ENCODE peak calls at places on chromosomes 12 and 14, in five cellular contexts. A, W, Q, N and F are unnamed samples.
A peak's percentile ranks its signal among the peaks of the same experiment; 100 is the strongest.

GRCh38 chr14:38994721-38995120 is 108.3 kb downstream of the SEC23A start:
- DNase-seq in W (no peak), A (no peak), N (no peak), Q (no peak), F (no peak)

GRCh38 chr12:104108755-104109445 is 29.1 kb downstream of the NFYB start:
- DNase-seq in W (peak; percentile 78), A (peak; percentile 94), Q (peak; percentile 82), N (peak; percentile 82), F (peak; percentile 66)

GRCh38 chr12:86727151-86727550 is 471.0 kb upstream of the MGAT4C start:
- DNase-seq in A (peak; percentile 60), W (peak; percentile 76), Q (no peak), N (peak; percentile 48), F (peak; percentile 5)

GRCh38 chr12:115950959-115951358 is 326.5 kb downstream of the MED13L start:
- DNase-seq in A (no peak), W (no peak), N (no peak), Q (no peak), F (no peak)

GRCh38 chr12:64806593-64806992 is 17.9 kb upstream of the TBC1D30 start:
- DNase-seq in N (peak; percentile 64), W (peak; percentile 49), Q (no peak), A (peak; percentile 94), F (no peak)

GRCh38 chr12:68890701-68891113 is 42.3 kb downstream of the CPM start:
- DNase-seq in Q (no peak), N (no peak), A (no peak), W (no peak), F (no peak)

GRCh38 chr12:93333828-93334227 is 43.9 kb upstream of the NUDT4 start:
- DNase-seq in A (no peak), Q (no peak), N (no peak), W (no peak), F (no peak)

GRCh38 chr12:98868076-98868475 is 223.0 kb downstream of the APAF1 start:
- DNase-seq in Q (no peak), A (no peak), W (no peak), N (no peak), F (no peak)

GRCh38 chr12:101877816-101878811 is 734 bp downstream of the DRAM1 start:
- DNase-seq in Q (peak; percentile 47), A (peak; percentile 18), W (peak; percentile 36), N (peak; percentile 34), F (peak; percentile 26)

GRCh38 chr14:94328196-94328595 is 5.1 kb upstream of the SERPINA6 start:
- DNase-seq in N (no peak), W (no peak), A (no peak), Q (no peak), F (no peak)

GRCh38 chr12:84497819-84498218 is 414.8 kb downstream of the SLC6A15 start:
- DNase-seq in N (peak; percentile 37), A (peak; percentile 25), Q (no peak), W (peak; percentile 5), F (no peak)

GRCh38 chr12:25741917-25742316 is 188.8 kb upstream of the LMNTD1 start:
- DNase-seq in A (no peak), W (no peak), Q (no peak), N (no peak), F (no peak)

GRCh38 chr12:96427269-96427729 is 27.1 kb upstream of the CDK17 start:
- DNase-seq in W (peak; percentile 100), N (peak; percentile 100), A (peak; percentile 97), Q (peak; percentile 85), F (peak; percentile 90)

GRCh38 chr12:99916555-99916954 is 68.2 kb downstream of the ANKS1B start:
- DNase-seq in Q (no peak), N (peak; percentile 2), A (peak; percentile 69), W (peak; percentile 4), F (no peak)

GRCh38 chr12:98572010-98572409 is 21.5 kb upstream of the SLC25A3 start:
- DNase-seq in A (no peak), Q (no peak), W (no peak), N (peak; percentile 9), F (no peak)

GRCh38 chr12:30026621-30027234 is 243.0 kb upstream of the TMTC1 start:
- DNase-seq in N (peak; percentile 90), A (peak; percentile 80), W (peak; percentile 94), Q (no peak), F (peak; percentile 18)

GRCh38 chr12:96063046-96063445 is 27.7 kb upstream of the LTA4H start:
- DNase-seq in W (peak; percentile 22), A (peak; percentile 40), Q (no peak), N (peak; percentile 59), F (no peak)

GRCh38 chr14:64234877-64235651 is 59.1 kb downstream of the ESR2 start:
- DNase-seq in Q (no peak), A (peak; percentile 85), N (peak; percentile 58), W (peak; percentile 67), F (peak; percentile 31)

GRCh38 chr14:24960816-24961215 is 89.1 kb downstream of the STXBP6 start:
- DNase-seq in W (peak; percentile 55), N (no peak), Q (no peak), A (no peak), F (no peak)

GRCh38 chr12:128644664-128645296 is 179.0 kb downstream of the SLC15A4 start:
- DNase-seq in Q (peak; percentile 19), A (peak; percentile 45), N (no peak), W (no peak), F (no peak)

GRCh38 chr14:104610749-104611310 is 6.3 kb upstream of the TMEM179 start:
- DNase-seq in W (no peak), Q (no peak), A (no peak), N (no peak), F (no peak)

GRCh38 chr14:67773844-67774377 is 42.5 kb downstream of the ZFYVE26 start:
- DNase-seq in W (no peak), Q (no peak), N (no peak), A (peak; percentile 91), F (no peak)

GRCh38 chr14:21205026-21205677 is 49.3 kb upstream of the OR5AU1 start:
- DNase-seq in Q (no peak), W (no peak), N (no peak), A (no peak), F (no peak)

GRCh38 chr14:100524233-100524932 is 62.8 kb downstream of the BEGAIN start:
- DNase-seq in N (no peak), W (no peak), Q (no peak), A (no peak), F (no peak)

GRCh38 chr14:61644834-61645233 is 50.5 kb upstream of the HIF1A start:
- DNase-seq in N (no peak), Q (no peak), A (peak; percentile 53), W (peak; percentile 21), F (no peak)

GRCh38 chr14:66624319-66624937 is 116.5 kb downstream of the GPHN start:
- DNase-seq in Q (no peak), N (peak; percentile 83), A (peak; percentile 77), W (peak; percentile 56), F (peak; percentile 59)

GRCh38 chr14:23008836-23009235 is 1.1 kb downstream of the C14orf93 start:
- DNase-seq in N (no peak), A (peak; percentile 36), W (peak; percentile 29), Q (no peak), F (no peak)

GRCh38 chr14:39847191-39847590 is 415.0 kb upstream of the FBXO33 start:
- DNase-seq in A (peak; percentile 11), W (peak; percentile 59), N (no peak), Q (no peak), F (no peak)

GRCh38 chr14:21308479-21309237 is 28.8 kb downstream of the RPGRIP1 start:
- DNase-seq in W (peak; percentile 85), A (peak; percentile 81), Q (peak; percentile 57), N (peak; percentile 93), F (peak; percentile 61)

GRCh38 chr12:49462103-49462739 is 76.6 kb upstream of the KCNH3 start:
- DNase-seq in W (no peak), N (no peak), A (no peak), Q (no peak), F (no peak)

GRCh38 chr14:89040438-89041244 is 216.2 kb downstream of the TTC8 start:
- DNase-seq in W (peak; percentile 90), A (peak; percentile 90), Q (peak; percentile 87), N (peak; percentile 96), F (peak; percentile 90)

GRCh38 chr14:99779751-99780150 is 13.5 kb upstream of the EML1 start:
- DNase-seq in A (peak; percentile 90), N (no peak), Q (no peak), W (peak; percentile 74), F (no peak)

GRCh38 chr14:88181072-88181471 is 142.0 kb downstream of the KCNK10 start:
- DNase-seq in N (no peak), Q (no peak), A (peak; percentile 25), W (no peak), F (no peak)

GRCh38 chr12:108622425-108622824 is 11.3 kb downstream of the SELPLG start:
- DNase-seq in W (peak; percentile 42), A (no peak), N (peak; percentile 82), Q (no peak), F (no peak)

GRCh38 chr12:45638386-45638785 is 91.1 kb upstream of the ARID2 start:
- DNase-seq in N (no peak), A (no peak), Q (no peak), W (no peak), F (no peak)

DNA sequence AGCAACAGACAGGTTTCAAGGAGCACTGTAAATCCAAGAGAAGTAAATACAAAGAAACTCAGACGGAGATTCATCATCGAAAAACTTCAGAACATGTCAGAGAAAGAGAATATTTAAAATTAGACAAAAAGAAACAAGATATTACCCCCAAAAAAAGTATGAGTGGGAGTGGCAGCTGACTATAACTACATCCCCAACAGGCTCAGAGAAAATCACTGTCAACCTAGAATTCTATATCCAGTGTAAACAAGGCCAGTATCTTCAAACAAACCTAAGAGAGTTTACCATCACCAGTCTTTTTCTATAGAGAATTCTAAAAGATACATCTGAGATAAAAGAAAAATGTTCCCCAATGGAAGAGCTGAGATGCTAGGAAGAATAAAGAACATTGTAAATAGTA is 39.6 kb downstream of the CRY1 start:
- DNase-seq in N (no peak), A (no peak), W (no peak), Q (no peak), F (no peak)
- TF ChIP-seq CTCF in N (no peak), A (no peak), W (no peak), Q (no peak), F (no peak)

GRCh38 chr12:82877963-82878362 is 191.3 kb downstream of the TMTC2 start:
- DNase-seq in A (no peak), Q (no peak), W (no peak), N (no peak), F (no peak)
- H3K27ac ChIP-seq in A (no peak overlapping the region), Q (no peak overlapping the region), W (no peak overlapping the region), N (no peak overlapping the region), F (no peak overlapping the region)

GRCh38 chr12:4579305-4580097 is 17.5 kb downstream of the DYRK4 start:
- DNase-seq in A (peak; percentile 5), Q (no peak), W (no peak), N (peak; percentile 22), F (no peak)
- TF ChIP-seq CTCF in A (no peak), Q (no peak), W (peak; percentile 29), N (no peak), F (no peak)

GRCh38 chr14:52840916-52841315 is 49.5 kb upstream of the GNPNAT1 start:
- DNase-seq in N (peak; percentile 53), Q (no peak), A (peak; percentile 72), W (peak; percentile 62), F (peak; percentile 33)

GRCh38 chr14:52844262-52845060 is 53.1 kb upstream of the GNPNAT1 start:
- DNase-seq in N (peak; percentile 31), W (no peak), Q (no peak), A (no peak), F (no peak)

GRCh38 chr14:52848626-52849025 is 57.2 kb upstream of the GNPNAT1 start:
- DNase-seq in N (no peak), A (no peak), W (no peak), Q (no peak), F (no peak)

GRCh38 chr14:52850520-52850919 is 59.1 kb upstream of the GNPNAT1 start:
- DNase-seq in N (no peak), A (no peak), W (peak; percentile 10), Q (no peak), F (no peak)

GRCh38 chr14:52845079-52845478 is 53.7 kb upstream of the GNPNAT1 start:
- DNase-seq in W (no peak), N (no peak), Q (no peak), A (no peak), F (no peak)
- H3K27ac ChIP-seq in W (peak overlapping the region; percentile 58), N (no peak overlapping the region), Q (peak overlapping the region; percentile 75), A (no peak overlapping the region), F (no peak overlapping the region)